ENCODE peak calls at places on chromosome 20, in six cellular contexts. I is AG08396; J is cardiac muscle cell; V is epithelial cell of esophagus; G is suprapubic skin; D is CD8-positive, alpha-beta T cell. S is an unnamed sample.

GRCh38 chr20:35743693-35744491 is 1.8 kb upstream of the RBM39 start:
- DNase-seq in D (no peak), I (no peak), V (no peak), J (no peak), G (no peak), S (no peak)

GRCh38 chr20:3172933-3173581 is at the start of gene LZTS3:
- DNase-seq in V (peak; percentile 58), I (peak; percentile 85), J (no peak), G (peak; percentile 89), D (peak; percentile 78), S (no peak)

GRCh38 chr20:2217857-2218529 is 77.8 kb upstream of the TGM3 start:
- DNase-seq in J (no peak), D (no peak), V (no peak), G (no peak), I (no peak), S (no peak)

GRCh38 chr20:31927758-31928157 is 24.1 kb downstream of the PDRG1 start:
- DNase-seq in D (no peak), V (no peak), I (no peak), J (no peak), G (no peak), S (no peak)

GRCh38 chr20:5654557-5654956 is 95.6 kb upstream of the SHLD1 start:
- DNase-seq in J (no peak), D (no peak), V (peak; percentile 98), G (no peak), I (no peak), S (no peak)

GRCh38 chr20:61907081-61907891 is 158.4 kb downstream of the TAF4 start:
- DNase-seq in G (no peak), J (no peak), D (no peak), V (no peak), I (no peak), S (no peak)

GRCh38 chr20:49541733-49542513 is 26.0 kb downstream of the PTGIS start:
- DNase-seq in D (peak; percentile 33), J (peak; percentile 79), I (peak; percentile 67), V (peak; percentile 70), G (no peak), S (peak; percentile 54)

GRCh38 chr20:50838707-50839385 is 44.0 kb downstream of the BCAS4 start:
- DNase-seq in G (no peak), I (no peak), J (no peak), D (no peak), V (peak; percentile 73), S (no peak)

GRCh38 chr20:8867346-8867745 is 201.5 kb upstream of the PLCB4 start:
- DNase-seq in D (no peak), G (no peak), J (no peak), I (no peak), V (no peak), S (no peak)

GRCh38 chr20:50193169-50193850 is 2.7 kb downstream of the CEBPB start:
- DNase-seq in D (no peak), J (no peak), I (peak; percentile 61), V (no peak), G (no peak), S (no peak)

GRCh38 chr20:13022401-13023170 is 13.8 kb downstream of the SPTLC3 start:
- DNase-seq in V (peak; percentile 61), J (no peak), I (no peak), G (no peak), D (no peak), S (no peak)

GRCh38 chr20:62208805-62209755 is 11.0 kb downstream of the HRH3 start:
- DNase-seq in D (no peak), J (peak; percentile 19), I (peak; percentile 47), G (no peak), V (no peak), S (no peak)

GRCh38 chr20:4795394-4795793 is 73.7 kb downstream of the PRND start:
- DNase-seq in D (peak; percentile 17), V (peak; percentile 68), J (no peak), G (no peak), I (peak; percentile 78), S (no peak)

GRCh38 chr20:57087102-57087501 is 179.3 kb downstream of the BMP7 start:
- DNase-seq in V (peak; percentile 2), J (no peak), G (no peak), D (no peak), I (no peak), S (no peak)

GRCh38 chr20:56414842-56415765 is 3.0 kb downstream of the CASS4 start:
- DNase-seq in V (peak; percentile 21), J (no peak), G (no peak), D (no peak), I (peak; percentile 28), S (no peak)

GRCh38 chr20:62243106-62243505 is 4.8 kb downstream of the OSBPL2 start:
- DNase-seq in J (no peak), G (no peak), V (no peak), D (no peak), I (no peak), S (no peak)

GRCh38 chr20:20432618-20433286 is 64.8 kb downstream of the INSM1 start:
- DNase-seq in G (no peak), I (no peak), J (no peak), V (no peak), D (no peak), S (no peak)

GRCh38 chr20:3680701-3681351 is 984 bp downstream of the ADAM33 start:
- DNase-seq in G (no peak), D (no peak), J (no peak), V (no peak), I (no peak), S (no peak)

GRCh38 chr20:42612262-42612661 is 577.4 kb downstream of the PTPRT start:
- DNase-seq in J (no peak), I (no peak), V (no peak), D (no peak), G (no peak), S (no peak)

GRCh38 chr20:32564921-32565734 is 20.0 kb downstream of the NOL4L start:
- DNase-seq in J (no peak), V (no peak), I (no peak), D (no peak), G (no peak), S (no peak)

GRCh38 chr20:5784735-5785134 is 34.5 kb downstream of the SHLD1 start:
- DNase-seq in J (no peak), G (no peak), I (no peak), D (no peak), V (peak; percentile 58), S (peak; percentile 51)

GRCh38 chr20:14264869-14265268 is 72.5 kb downstream of the FLRT3 start:
- DNase-seq in D (no peak), I (peak; percentile 1), J (no peak), V (peak; percentile 45), G (no peak), S (no peak)

GRCh38 chr20:64254571-64255360 is 782 bp upstream of the PCMTD2 start:
- DNase-seq in D (no peak), J (no peak), V (no peak), G (peak; percentile 69), I (no peak), S (no peak)

GRCh38 chr20:22701679-22702308 is 117.4 kb upstream of the FOXA2 start:
- DNase-seq in J (no peak), D (no peak), V (peak; percentile 40), I (no peak), G (no peak), S (no peak)

GRCh38 chr20:600736-601135 is 9.4 kb downstream of the TCF15 start:
- DNase-seq in I (no peak), V (no peak), D (no peak), J (no peak), G (no peak), S (no peak)

GRCh38 chr20:9978395-9979004 is 56.3 kb upstream of the ANKEF1 start:
- DNase-seq in V (peak; percentile 90), J (peak; percentile 74), I (peak; percentile 69), G (no peak), D (peak; percentile 19), S (peak; percentile 50)

GRCh38 chr20:12311102-12311865 is 393.6 kb downstream of the BTBD3 start:
- DNase-seq in D (no peak), G (no peak), V (no peak), I (no peak), J (no peak), S (no peak)

GRCh38 chr20:41524980-41525613 is 93.1 kb downstream of the CHD6 start:
- DNase-seq in V (peak; percentile 77), I (peak; percentile 30), D (no peak), J (peak; percentile 67), G (no peak), S (peak; percentile 85)

GRCh38 chr20:3798405-3798768 is 2.3 kb downstream of the CDC25B start:
- DNase-seq in D (no peak), V (no peak), G (no peak), J (no peak), I (no peak), S (no peak)

S was measured in NCI-H2029 treated with DMSO at 0.1 percent for 48 hours.